ENCODE peak calls at places on chromosomes 11 and 22, in seven cellular contexts. One of them, this sample, is unnamed.
A peak's percentile ranks its signal among the peaks of the same experiment; 100 is the strongest.

GRCh38 chr11:79309402-79309801 is 131.4 kb downstream of the TENM4 start:
- DNase-seq in aorta: no peak
- DNase-seq in substantia nigra: no peak
- DNase-seq in activated CD8-positive, alpha-beta memory T cell treated with anti-CD3 and anti-CD28 coated beads, Interleukin-2, amount 50 U/mL, for 48 hours: no peak
- DNase-seq in NCI-H1105: no peak
- DNase-seq in astrocyte of the cerebellum: no peak
- DNase-seq in adipocyte: no peak
- DNase-seq in this sample: no peak

GRCh38 chr11:120819437-120819836 is 204.5 kb upstream of the TBCEL start:
- DNase-seq in substantia nigra: no peak
- DNase-seq in NCI-H1105: no peak
- DNase-seq in aorta: no peak
- DNase-seq in activated CD8-positive, alpha-beta memory T cell treated with anti-CD3 and anti-CD28 coated beads, Interleukin-2, amount 50 U/mL, for 48 hours: no peak
- DNase-seq in adipocyte: no peak
- DNase-seq in astrocyte of the cerebellum: no peak
- DNase-seq in this sample: peak; percentile 14

GRCh38 chr11:31972623-31973022 is 118.3 kb upstream of the RCN1 start:
- DNase-seq in activated CD8-positive, alpha-beta memory T cell treated with anti-CD3 and anti-CD28 coated beads, Interleukin-2, amount 50 U/mL, for 48 hours: no peak
- DNase-seq in substantia nigra: no peak
- DNase-seq in astrocyte of the cerebellum: no peak
- DNase-seq in aorta: no peak
- DNase-seq in NCI-H1105: no peak
- DNase-seq in adipocyte: no peak
- DNase-seq in this sample: no peak

GRCh38 chr11:41714101-41714500 is 254.6 kb upstream of the LRRC4C start:
- DNase-seq in NCI-H1105: no peak
- DNase-seq in substantia nigra: no peak
- DNase-seq in aorta: no peak
- DNase-seq in adipocyte: no peak
- DNase-seq in activated CD8-positive, alpha-beta memory T cell treated with anti-CD3 and anti-CD28 coated beads, Interleukin-2, amount 50 U/mL, for 48 hours: no peak
- DNase-seq in astrocyte of the cerebellum: peak; percentile 3
- DNase-seq in this sample: no peak

GRCh38 chr11:31141804-31142203 is 227.7 kb downstream of the DCDC1 start:
- DNase-seq in adipocyte: no peak
- DNase-seq in NCI-H1105: no peak
- DNase-seq in astrocyte of the cerebellum: no peak
- DNase-seq in substantia nigra: no peak
- DNase-seq in aorta: no peak
- DNase-seq in activated CD8-positive, alpha-beta memory T cell treated with anti-CD3 and anti-CD28 coated beads, Interleukin-2, amount 50 U/mL, for 48 hours: no peak
- DNase-seq in this sample: no peak

GRCh38 chr11:18384157-18384641 is 10.2 kb upstream of the LDHA start:
- DNase-seq in NCI-H1105: no peak
- DNase-seq in activated CD8-positive, alpha-beta memory T cell treated with anti-CD3 and anti-CD28 coated beads, Interleukin-2, amount 50 U/mL, for 48 hours: no peak
- DNase-seq in substantia nigra: no peak
- DNase-seq in aorta: no peak
- DNase-seq in adipocyte: peak; percentile 87
- DNase-seq in astrocyte of the cerebellum: peak; percentile 86
- DNase-seq in this sample: no peak

GRCh38 chr11:85663781-85664560 is 958 bp downstream of the CREBZF start:
- DNase-seq in aorta: peak; percentile 94
- DNase-seq in astrocyte of the cerebellum: no peak
- DNase-seq in NCI-H1105: peak; percentile 66
- DNase-seq in activated CD8-positive, alpha-beta memory T cell treated with anti-CD3 and anti-CD28 coated beads, Interleukin-2, amount 50 U/mL, for 48 hours: peak; percentile 90
- DNase-seq in adipocyte: peak; percentile 84
- DNase-seq in substantia nigra: peak; percentile 57
- DNase-seq in this sample: peak; percentile 81

GRCh38 chr11:49202287-49202976 is 6.0 kb downstream of the FOLH1 start:
- DNase-seq in substantia nigra: no peak
- DNase-seq in astrocyte of the cerebellum: no peak
- DNase-seq in adipocyte: no peak
- DNase-seq in activated CD8-positive, alpha-beta memory T cell treated with anti-CD3 and anti-CD28 coated beads, Interleukin-2, amount 50 U/mL, for 48 hours: no peak
- DNase-seq in aorta: no peak
- DNase-seq in NCI-H1105: no peak
- DNase-seq in this sample: no peak

GRCh38 chr22:48834404-48834803 is 993.3 kb downstream of the BRD1 start:
- DNase-seq in adipocyte: no peak
- DNase-seq in aorta: no peak
- DNase-seq in activated CD8-positive, alpha-beta memory T cell treated with anti-CD3 and anti-CD28 coated beads, Interleukin-2, amount 50 U/mL, for 48 hours: no peak
- DNase-seq in astrocyte of the cerebellum: no peak
- DNase-seq in substantia nigra: no peak
- DNase-seq in NCI-H1105: no peak
- DNase-seq in this sample: no peak

GRCh38 chr11:123419720-123420466 is 10.2 kb upstream of the GRAMD1B start:
- DNase-seq in adipocyte: no peak
- DNase-seq in aorta: no peak
- DNase-seq in NCI-H1105: no peak
- DNase-seq in activated CD8-positive, alpha-beta memory T cell treated with anti-CD3 and anti-CD28 coated beads, Interleukin-2, amount 50 U/mL, for 48 hours: no peak
- DNase-seq in astrocyte of the cerebellum: no peak
- DNase-seq in substantia nigra: no peak
- DNase-seq in this sample: no peak

GRCh38 chr11:46696212-46696558 is 4.2 kb downstream of the ARHGAP1 start:
- DNase-seq in astrocyte of the cerebellum: no peak
- DNase-seq in adipocyte: no peak
- DNase-seq in substantia nigra: peak; percentile 80
- DNase-seq in NCI-H1105: peak; percentile 4
- DNase-seq in activated CD8-positive, alpha-beta memory T cell treated with anti-CD3 and anti-CD28 coated beads, Interleukin-2, amount 50 U/mL, for 48 hours: no peak
- DNase-seq in aorta: no peak
- DNase-seq in this sample: peak; percentile 94

GRCh38 chr22:47802446-47802845 is 1040.0 kb downstream of the TBC1D22A start:
- DNase-seq in substantia nigra: no peak
- DNase-seq in adipocyte: no peak
- DNase-seq in NCI-H1105: no peak
- DNase-seq in activated CD8-positive, alpha-beta memory T cell treated with anti-CD3 and anti-CD28 coated beads, Interleukin-2, amount 50 U/mL, for 48 hours: peak; percentile 36
- DNase-seq in astrocyte of the cerebellum: no peak
- DNase-seq in aorta: no peak
- DNase-seq in this sample: no peak

GRCh38 chr11:76047231-76047630 is 159.1 kb downstream of the WNT11 start:
- DNase-seq in NCI-H1105: no peak
- DNase-seq in adipocyte: peak; percentile 27
- DNase-seq in astrocyte of the cerebellum: no peak
- DNase-seq in aorta: no peak
- DNase-seq in activated CD8-positive, alpha-beta memory T cell treated with anti-CD3 and anti-CD28 coated beads, Interleukin-2, amount 50 U/mL, for 48 hours: no peak
- DNase-seq in substantia nigra: no peak
- DNase-seq in this sample: no peak

GRCh38 chr22:43118953-43119458 is 8.5 kb downstream of the BIK start:
- DNase-seq in NCI-H1105: no peak
- DNase-seq in aorta: no peak
- DNase-seq in substantia nigra: no peak
- DNase-seq in astrocyte of the cerebellum: no peak
- DNase-seq in adipocyte: no peak
- DNase-seq in activated CD8-positive, alpha-beta memory T cell treated with anti-CD3 and anti-CD28 coated beads, Interleukin-2, amount 50 U/mL, for 48 hours: no peak
- DNase-seq in this sample: no peak

GRCh38 chr22:31098633-31099110 is 8.7 kb downstream of the SELENOM start:
- DNase-seq in NCI-H1105: no peak
- DNase-seq in adipocyte: no peak
- DNase-seq in aorta: no peak
- DNase-seq in astrocyte of the cerebellum: no peak
- DNase-seq in activated CD8-positive, alpha-beta memory T cell treated with anti-CD3 and anti-CD28 coated beads, Interleukin-2, amount 50 U/mL, for 48 hours: no peak
- DNase-seq in substantia nigra: no peak
- DNase-seq in this sample: no peak

GRCh38 chr11:9210224-9210921 is 54.8 kb downstream of the DENND5A start:
- DNase-seq in astrocyte of the cerebellum: no peak
- DNase-seq in substantia nigra: no peak
- DNase-seq in adipocyte: no peak
- DNase-seq in NCI-H1105: no peak
- DNase-seq in aorta: no peak
- DNase-seq in activated CD8-positive, alpha-beta memory T cell treated with anti-CD3 and anti-CD28 coated beads, Interleukin-2, amount 50 U/mL, for 48 hours: no peak
- DNase-seq in this sample: no peak

GRCh38 chr11:91790346-91790745 is 434.3 kb upstream of the FAT3 start:
- DNase-seq in activated CD8-positive, alpha-beta memory T cell treated with anti-CD3 and anti-CD28 coated beads, Interleukin-2, amount 50 U/mL, for 48 hours: no peak
- DNase-seq in aorta: no peak
- DNase-seq in NCI-H1105: no peak
- DNase-seq in adipocyte: no peak
- DNase-seq in substantia nigra: no peak
- DNase-seq in astrocyte of the cerebellum: no peak
- DNase-seq in this sample: no peak

GRCh38 chr11:74749965-74750296 is 1.3 kb downstream of the RNF169 start:
- DNase-seq in aorta: no peak
- DNase-seq in NCI-H1105: no peak
- DNase-seq in activated CD8-positive, alpha-beta memory T cell treated with anti-CD3 and anti-CD28 coated beads, Interleukin-2, amount 50 U/mL, for 48 hours: no peak
- DNase-seq in adipocyte: peak; percentile 39
- DNase-seq in substantia nigra: no peak
- DNase-seq in astrocyte of the cerebellum: no peak
- DNase-seq in this sample: no peak